ENCODE peak calls at places on chromosomes 1 and 21, in eight cellular contexts. One of them, this sample, is unnamed.

GRCh38 chr1:232209357-232209756 is 420.6 kb downstream of the SIPA1L2 start:
- DNase-seq in NCI-H774: no peak
- DNase-seq in IMR-90: no peak
- DNase-seq in left colon: no peak
- DNase-seq in AG08395: no peak
- DNase-seq in GM12891: no peak
- DNase-seq in NCI-H460: no peak
- DNase-seq in astrocyte of the hippocampus: peak
- DNase-seq in this sample: peak

GRCh38 chr1:228325267-228325666 is 81.4 kb downstream of the TRIM11 start:
- DNase-seq in NCI-H774: no peak
- DNase-seq in IMR-90: no peak
- DNase-seq in left colon: no peak
- DNase-seq in AG08395: no peak
- DNase-seq in GM12891: no peak
- DNase-seq in NCI-H460: no peak
- DNase-seq in astrocyte of the hippocampus: no peak
- DNase-seq in this sample: no peak

GRCh38 chr1:214385428-214385827 is 104.5 kb downstream of the SMYD2 start:
- DNase-seq in NCI-H774: no peak
- DNase-seq in IMR-90: no peak
- DNase-seq in left colon: no peak
- DNase-seq in AG08395: no peak
- DNase-seq in GM12891: no peak
- DNase-seq in NCI-H460: no peak
- DNase-seq in astrocyte of the hippocampus: no peak
- DNase-seq in this sample: no peak

GRCh38 chr1:24849653-24850295 is 80.3 kb downstream of the RUNX3 start:
- DNase-seq in NCI-H774: no peak
- DNase-seq in IMR-90: peak
- DNase-seq in left colon: peak
- DNase-seq in AG08395: peak
- DNase-seq in GM12891: no peak
- DNase-seq in NCI-H460: peak
- DNase-seq in astrocyte of the hippocampus: peak
- DNase-seq in this sample: no peak

GRCh38 chr1:191953516-191953915 is 204.7 kb upstream of the RGS18 start:
- DNase-seq in NCI-H774: no peak
- DNase-seq in IMR-90: peak
- DNase-seq in left colon: no peak
- DNase-seq in AG08395: no peak
- DNase-seq in GM12891: no peak
- DNase-seq in NCI-H460: no peak
- DNase-seq in astrocyte of the hippocampus: no peak
- DNase-seq in this sample: peak

GRCh38 chr1:93448292-93448982 is 519 bp downstream of the FNBP1L start:
- DNase-seq in NCI-H774: peak
- DNase-seq in IMR-90: no peak
- DNase-seq in left colon: peak
- DNase-seq in AG08395: peak
- DNase-seq in GM12891: peak
- DNase-seq in NCI-H460: no peak
- DNase-seq in astrocyte of the hippocampus: peak
- DNase-seq in this sample: peak

GRCh38 chr1:39988618-39989343 is 33.8 kb downstream of the MFSD2A start:
- DNase-seq in NCI-H774: peak
- DNase-seq in IMR-90: peak
- DNase-seq in left colon: no peak
- DNase-seq in AG08395: no peak
- DNase-seq in GM12891: no peak
- DNase-seq in NCI-H460: no peak
- DNase-seq in astrocyte of the hippocampus: peak
- DNase-seq in this sample: no peak

GRCh38 chr1:167492509-167492910 is 25.8 kb downstream of the CD247 start:
- DNase-seq in NCI-H774: no peak
- DNase-seq in IMR-90: no peak
- DNase-seq in left colon: no peak
- DNase-seq in AG08395: no peak
- DNase-seq in GM12891: no peak
- DNase-seq in NCI-H460: no peak
- DNase-seq in astrocyte of the hippocampus: no peak
- DNase-seq in this sample: no peak

GRCh38 chr1:73839922-73840321 is 358.1 kb downstream of the LRRIQ3 start:
- DNase-seq in NCI-H774: no peak
- DNase-seq in IMR-90: no peak
- DNase-seq in left colon: peak
- DNase-seq in AG08395: peak
- DNase-seq in GM12891: no peak
- DNase-seq in NCI-H460: no peak
- DNase-seq in astrocyte of the hippocampus: no peak
- DNase-seq in this sample: no peak

GRCh38 chr1:94335950-94336349 is 82.2 kb upstream of the ABCD3 start:
- DNase-seq in NCI-H774: peak
- DNase-seq in IMR-90: peak
- DNase-seq in left colon: peak
- DNase-seq in AG08395: peak
- DNase-seq in GM12891: no peak
- DNase-seq in NCI-H460: peak
- DNase-seq in astrocyte of the hippocampus: peak
- DNase-seq in this sample: peak

GRCh38 chr1:160862151-160863061 is at the start of gene CD244:
- DNase-seq in NCI-H774: no peak
- DNase-seq in IMR-90: no peak
- DNase-seq in left colon: no peak
- DNase-seq in AG08395: no peak
- DNase-seq in GM12891: no peak
- DNase-seq in NCI-H460: no peak
- DNase-seq in astrocyte of the hippocampus: no peak
- DNase-seq in this sample: no peak

GRCh38 chr1:20359451-20360330 is 69.0 kb downstream of the VWA5B1 start:
- DNase-seq in NCI-H774: no peak
- DNase-seq in IMR-90: no peak
- DNase-seq in left colon: peak
- DNase-seq in AG08395: no peak
- DNase-seq in GM12891: no peak
- DNase-seq in NCI-H460: no peak
- DNase-seq in astrocyte of the hippocampus: no peak
- DNase-seq in this sample: no peak

GRCh38 chr1:26696645-26697440 is 1.0 kb downstream of the ARID1A start:
- DNase-seq in NCI-H774: no peak
- DNase-seq in IMR-90: no peak
- DNase-seq in left colon: peak
- DNase-seq in AG08395: no peak
- DNase-seq in GM12891: no peak
- DNase-seq in NCI-H460: no peak
- DNase-seq in astrocyte of the hippocampus: peak
- DNase-seq in this sample: no peak

GRCh38 chr1:43036457-43036827 is 77.8 kb upstream of the SLC2A1 start:
- DNase-seq in NCI-H774: no peak
- DNase-seq in IMR-90: peak
- DNase-seq in left colon: no peak
- DNase-seq in AG08395: peak
- DNase-seq in GM12891: no peak
- DNase-seq in NCI-H460: no peak
- DNase-seq in astrocyte of the hippocampus: peak
- DNase-seq in this sample: no peak

GRCh38 chr1:106676021-106676420 is 380.5 kb upstream of the PRMT6 start:
- DNase-seq in NCI-H774: no peak
- DNase-seq in IMR-90: no peak
- DNase-seq in left colon: no peak
- DNase-seq in AG08395: no peak
- DNase-seq in GM12891: no peak
- DNase-seq in NCI-H460: no peak
- DNase-seq in astrocyte of the hippocampus: peak
- DNase-seq in this sample: peak

GRCh38 chr1:202146279-202146678 is 1.7 kb upstream of the ARL8A start:
- DNase-seq in NCI-H774: no peak
- DNase-seq in IMR-90: no peak
- DNase-seq in left colon: no peak
- DNase-seq in AG08395: no peak
- DNase-seq in GM12891: no peak
- DNase-seq in NCI-H460: no peak
- DNase-seq in astrocyte of the hippocampus: no peak
- DNase-seq in this sample: no peak

GRCh38 chr21:44846485-44847260 is 26.8 kb downstream of the PTTG1IP start:
- DNase-seq in NCI-H774: no peak
- DNase-seq in IMR-90: peak
- DNase-seq in left colon: peak
- DNase-seq in AG08395: peak
- DNase-seq in GM12891: no peak
- DNase-seq in NCI-H460: no peak
- DNase-seq in astrocyte of the hippocampus: peak
- DNase-seq in this sample: no peak

GRCh38 chr1:240362826-240363225 is 249.1 kb downstream of the GREM2 start:
- DNase-seq in NCI-H774: no peak
- DNase-seq in IMR-90: no peak
- DNase-seq in left colon: no peak
- DNase-seq in AG08395: no peak
- DNase-seq in GM12891: no peak
- DNase-seq in NCI-H460: no peak
- DNase-seq in astrocyte of the hippocampus: no peak
- DNase-seq in this sample: no peak

GRCh38 chr1:198788561-198789064 is 149.8 kb downstream of the PTPRC start:
- DNase-seq in NCI-H774: no peak
- DNase-seq in IMR-90: no peak
- DNase-seq in left colon: no peak
- DNase-seq in AG08395: no peak
- DNase-seq in GM12891: no peak
- DNase-seq in NCI-H460: peak
- DNase-seq in astrocyte of the hippocampus: no peak
- DNase-seq in this sample: no peak

GRCh38 chr1:210949489-210949888 is 184.5 kb downstream of the KCNH1 start:
- DNase-seq in NCI-H774: no peak
- DNase-seq in IMR-90: no peak
- DNase-seq in left colon: no peak
- DNase-seq in AG08395: no peak
- DNase-seq in GM12891: no peak
- DNase-seq in NCI-H460: no peak
- DNase-seq in astrocyte of the hippocampus: no peak
- DNase-seq in this sample: no peak

GRCh38 chr1:8944006-8944405 is 1.7 kb upstream of the CA6 start:
- DNase-seq in NCI-H774: no peak
- DNase-seq in IMR-90: no peak
- DNase-seq in left colon: no peak
- DNase-seq in AG08395: no peak
- DNase-seq in GM12891: no peak
- DNase-seq in NCI-H460: no peak
- DNase-seq in astrocyte of the hippocampus: no peak
- DNase-seq in this sample: no peak

GRCh38 chr1:180791806-180792205 is 120.9 kb upstream of the KIAA1614 start:
- DNase-seq in NCI-H774: no peak
- DNase-seq in IMR-90: peak
- DNase-seq in left colon: no peak
- DNase-seq in AG08395: no peak
- DNase-seq in GM12891: no peak
- DNase-seq in NCI-H460: no peak
- DNase-seq in astrocyte of the hippocampus: no peak
- DNase-seq in this sample: no peak

GRCh38 chr1:101996830-101997485 is at the start of gene OLFM3:
- DNase-seq in NCI-H774: peak
- DNase-seq in IMR-90: no peak
- DNase-seq in left colon: no peak
- DNase-seq in AG08395: peak
- DNase-seq in GM12891: no peak
- DNase-seq in NCI-H460: no peak
- DNase-seq in astrocyte of the hippocampus: peak
- DNase-seq in this sample: no peak

GRCh38 chr1:30198805-30199403 is 524.5 kb downstream of the MATN1 start:
- DNase-seq in NCI-H774: no peak
- DNase-seq in IMR-90: no peak
- DNase-seq in left colon: no peak
- DNase-seq in AG08395: no peak
- DNase-seq in GM12891: no peak
- DNase-seq in NCI-H460: no peak
- DNase-seq in astrocyte of the hippocampus: no peak
- DNase-seq in this sample: no peak

GRCh38 chr1:204688007-204688406 is 2.5 kb upstream of the LRRN2 start:
- DNase-seq in NCI-H774: no peak
- DNase-seq in IMR-90: no peak
- DNase-seq in left colon: no peak
- DNase-seq in AG08395: no peak
- DNase-seq in GM12891: no peak
- DNase-seq in NCI-H460: no peak
- DNase-seq in astrocyte of the hippocampus: no peak
- DNase-seq in this sample: no peak

GRCh38 chr1:1181129-1181937 is 7.7 kb downstream of the TTLL10 start:
- DNase-seq in NCI-H774: no peak
- DNase-seq in IMR-90: no peak
- DNase-seq in left colon: no peak
- DNase-seq in AG08395: no peak
- DNase-seq in GM12891: no peak
- DNase-seq in NCI-H460: no peak
- DNase-seq in astrocyte of the hippocampus: no peak
- DNase-seq in this sample: no peak

GRCh38 chr1:10965621-10966226 is 46.7 kb upstream of the TARDBP start:
- DNase-seq in NCI-H774: no peak
- DNase-seq in IMR-90: no peak
- DNase-seq in left colon: no peak
- DNase-seq in AG08395: no peak
- DNase-seq in GM12891: no peak
- DNase-seq in NCI-H460: no peak
- DNase-seq in astrocyte of the hippocampus: no peak
- DNase-seq in this sample: peak

GRCh38 chr21:44920694-44921604 is at the start of gene ITGB2:
- DNase-seq in NCI-H774: no peak
- DNase-seq in IMR-90: no peak
- DNase-seq in left colon: no peak
- DNase-seq in AG08395: no peak
- DNase-seq in GM12891: no peak
- DNase-seq in NCI-H460: no peak
- DNase-seq in astrocyte of the hippocampus: no peak
- DNase-seq in this sample: no peak

GRCh38 chr1:230240446-230241076 is 173.5 kb downstream of the GALNT2 start:
- DNase-seq in NCI-H774: no peak
- DNase-seq in IMR-90: peak
- DNase-seq in left colon: no peak
- DNase-seq in AG08395: no peak
- DNase-seq in GM12891: no peak
- DNase-seq in NCI-H460: no peak
- DNase-seq in astrocyte of the hippocampus: no peak
- DNase-seq in this sample: no peak

GRCh38 chr1:17233675-17234074 is 15.2 kb upstream of the PADI3 start:
- DNase-seq in NCI-H774: no peak
- DNase-seq in IMR-90: peak
- DNase-seq in left colon: peak
- DNase-seq in AG08395: peak
- DNase-seq in GM12891: no peak
- DNase-seq in NCI-H460: no peak
- DNase-seq in astrocyte of the hippocampus: peak
- DNase-seq in this sample: peak

GRCh38 chr21:33132054-33132453 is 62.1 kb downstream of the OLIG1 start:
- DNase-seq in NCI-H774: no peak
- DNase-seq in IMR-90: no peak
- DNase-seq in left colon: no peak
- DNase-seq in AG08395: no peak
- DNase-seq in GM12891: no peak
- DNase-seq in NCI-H460: no peak
- DNase-seq in astrocyte of the hippocampus: no peak
- DNase-seq in this sample: no peak

GRCh38 chr1:168708698-168709406 is 20.2 kb downstream of the DPT start:
- DNase-seq in NCI-H774: no peak
- DNase-seq in IMR-90: no peak
- DNase-seq in left colon: no peak
- DNase-seq in AG08395: no peak
- DNase-seq in GM12891: no peak
- DNase-seq in NCI-H460: no peak
- DNase-seq in astrocyte of the hippocampus: no peak
- DNase-seq in this sample: no peak

GRCh38 chr1:225987491-225988316 is 11.4 kb downstream of the SDE2 start:
- DNase-seq in NCI-H774: peak
- DNase-seq in IMR-90: peak
- DNase-seq in left colon: no peak
- DNase-seq in AG08395: peak
- DNase-seq in GM12891: no peak
- DNase-seq in NCI-H460: peak
- DNase-seq in astrocyte of the hippocampus: peak
- DNase-seq in this sample: peak

GRCh38 chr1:41586230-41586629 is 101.7 kb upstream of the EDN2 start:
- DNase-seq in NCI-H774: no peak
- DNase-seq in IMR-90: no peak
- DNase-seq in left colon: no peak
- DNase-seq in AG08395: no peak
- DNase-seq in GM12891: no peak
- DNase-seq in NCI-H460: no peak
- DNase-seq in astrocyte of the hippocampus: no peak
- DNase-seq in this sample: no peak

This sample was measured in fibroblast of lung.